ENCODE peak calls at places on chromosomes 5 and 9, in nine cellular contexts. T is fibroblast of lung; I is stomach; U is brain microvascular endothelial cell; J is dorsolateral prefrontal cortex; M is CD8-positive, alpha-beta T cell; Z is Peyer's patch; P is kidney; G is breast epithelium. A is an unnamed sample.

GRCh38 chr9:35490155-35490909 is 421 bp downstream of the RUSC2 start:
- DNase-seq in T (peak; percentile 9), I (no peak), U (no peak), J (no peak), M (no peak), Z (no peak), P (no peak), G (no peak), A (peak; percentile 85)

GRCh38 chr5:160306711-160307110 is 5.7 kb downstream of the CCNJL start:
- DNase-seq in T (no peak), I (no peak), U (no peak), J (no peak), M (no peak), Z (no peak), P (no peak), G (no peak), A (no peak)

GRCh38 chr5:135398160-135398854 is 724 bp downstream of the MACROH2A1 start:
- DNase-seq in T (peak; percentile 26), I (peak; percentile 48), U (no peak), J (no peak), M (peak; percentile 24), Z (peak; percentile 85), P (peak; percentile 82), G (no peak), A (no peak)

GRCh38 chr5:138444774-138445546 is 6.1 kb downstream of the REEP2 start:
- DNase-seq in T (no peak), I (no peak), U (no peak), J (peak; percentile 31), M (no peak), Z (peak; percentile 73), P (no peak), G (no peak), A (no peak)

GRCh38 chr5:153782589-153783238 is 256.0 kb downstream of the FAM114A2 start:
- DNase-seq in T (no peak), I (no peak), U (peak; percentile 38), J (no peak), M (no peak), Z (no peak), P (no peak), G (no peak), A (no peak)

GRCh38 chr9:96061293-96061987 is 185.9 kb downstream of the ERCC6L2 start:
- DNase-seq in T (peak; percentile 77), I (peak; percentile 57), U (peak; percentile 35), J (peak; percentile 44), M (peak; percentile 26), Z (no peak), P (no peak), G (no peak), A (peak; percentile 75)

GRCh38 chr5:1732238-1732880 is 67.3 kb downstream of the MRPL36 start:
- DNase-seq in T (no peak), I (peak; percentile 21), U (no peak), J (peak; percentile 28), M (no peak), Z (peak; percentile 41), P (no peak), G (no peak), A (peak; percentile 67)

GRCh38 chr9:110255417-110256141 is 728 bp downstream of the TXN start:
- DNase-seq in T (peak; percentile 53), I (peak; percentile 73), U (peak; percentile 39), J (peak; percentile 40), M (peak; percentile 16), Z (peak; percentile 84), P (peak; percentile 91), G (peak; percentile 36), A (peak; percentile 87)

GRCh38 chr5:102418531-102418930 is 80.3 kb downstream of the SLCO6A1 start:
- DNase-seq in T (no peak), I (no peak), U (no peak), J (no peak), M (no peak), Z (no peak), P (no peak), G (no peak), A (no peak)

GRCh38 chr5:28014779-28015178 is 976.4 kb upstream of the CDH9 start:
- DNase-seq in T (no peak), I (no peak), U (peak; percentile 33), J (no peak), M (no peak), Z (no peak), P (no peak), G (no peak), A (no peak)

GRCh38 chr9:93673271-93673843 is 97.0 kb downstream of the PHF2 start:
- DNase-seq in T (peak; percentile 8), I (peak; percentile 22), U (no peak), J (no peak), M (no peak), Z (peak; percentile 34), P (peak; percentile 53), G (peak; percentile 16), A (peak; percentile 61)

GRCh38 chr9:89880161-89880560 is 275.3 kb downstream of the GADD45G start:
- DNase-seq in T (no peak), I (peak; percentile 18), U (no peak), J (no peak), M (no peak), Z (no peak), P (no peak), G (no peak), A (no peak)

GRCh38 chr5:35988529-35988928 is 2.7 kb downstream of the UGT3A1 start:
- DNase-seq in T (no peak), I (no peak), U (no peak), J (no peak), M (no peak), Z (no peak), P (no peak), G (no peak), A (no peak)

GRCh38 chr9:124450931-124451661 is 845 bp downstream of the ADGRD2 start:
- DNase-seq in T (no peak), I (no peak), U (no peak), J (no peak), M (no peak), Z (no peak), P (no peak), G (no peak), A (no peak)

GRCh38 chr5:44740655-44741054 is 68.1 kb upstream of the MRPS30 start:
- DNase-seq in T (no peak), I (no peak), U (no peak), J (no peak), M (no peak), Z (no peak), P (no peak), G (no peak), A (no peak)

GRCh38 chr5:173278641-173279040 is 43.6 kb upstream of the NKX2-5 start:
- DNase-seq in T (no peak), I (no peak), U (no peak), J (no peak), M (no peak), Z (no peak), P (no peak), G (no peak), A (no peak)

GRCh38 chr5:31819926-31820516 is 181.1 kb downstream of the PDZD2 start:
- DNase-seq in T (no peak), I (no peak), U (no peak), J (no peak), M (no peak), Z (no peak), P (no peak), G (no peak), A (no peak)

GRCh38 chr5:68548959-68549676 is 333.6 kb downstream of the PIK3R1 start:
- DNase-seq in T (peak; percentile 82), I (no peak), U (peak; percentile 62), J (no peak), M (no peak), Z (no peak), P (no peak), G (no peak), A (no peak)

DNA sequence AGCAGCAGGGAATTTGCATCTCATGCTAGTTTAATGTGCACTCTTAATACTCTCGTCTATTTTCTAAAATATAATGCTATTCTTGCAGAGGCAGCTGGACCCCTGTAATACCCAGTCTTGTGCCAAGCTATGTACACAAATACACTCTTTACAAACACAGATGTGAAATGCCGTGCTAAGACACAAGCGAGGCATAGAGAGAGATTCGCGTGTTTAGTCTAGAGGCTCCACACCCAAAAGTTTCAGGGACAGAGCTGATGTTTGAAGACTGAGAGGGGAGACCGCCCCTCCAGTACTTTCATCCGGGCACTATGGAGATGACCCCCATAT is 1.2 kb downstream of the DPYSL3 start:
- DNase-seq in T (peak; percentile 52), I (no peak), U (no peak), J (no peak), M (no peak), Z (no peak), P (no peak), G (no peak), A (no peak)
- H3K4me3 ChIP-seq in T (peak overlapping the region; percentile 89), I (peak overlapping the region; percentile 65), U (peak overlapping the region; percentile 79), J (peak overlapping the region; percentile 72), M (no peak overlapping the region), Z (peak overlapping the region; percentile 43), P (no peak overlapping the region), G (peak overlapping the region; percentile 85), A (peak overlapping the region; percentile 73)

GRCh38 chr9:80650964-80651555 is 1038.3 kb downstream of the TLE1 start:
- DNase-seq in T (peak; percentile 57), I (no peak), U (peak; percentile 87), J (no peak), M (no peak), Z (no peak), P (no peak), G (no peak), A (no peak)
- H3K27ac ChIP-seq in T (no peak overlapping the region), I (no peak overlapping the region), U (peak overlapping the region; percentile 31), J (no peak overlapping the region), M (no peak overlapping the region), Z (no peak overlapping the region), P (no peak overlapping the region), G (no peak overlapping the region), A (peak overlapping the region; percentile 63)

GRCh38 chr5:159048298-159048697 is 51.4 kb downstream of the EBF1 start:
- DNase-seq in T (no peak), I (no peak), U (no peak), J (no peak), M (no peak), Z (no peak), P (no peak), G (no peak), A (no peak)

GRCh38 chr5:159051431-159052281 is 48.1 kb downstream of the EBF1 start:
- DNase-seq in T (peak; percentile 36), I (peak; percentile 40), U (peak; percentile 40), J (peak; percentile 38), M (no peak), Z (no peak), P (peak; percentile 87), G (no peak), A (no peak)

GRCh38 chr5:159052282-159053011 is 47.3 kb downstream of the EBF1 start:
- DNase-seq in T (no peak), I (no peak), U (peak; percentile 31), J (no peak), M (no peak), Z (no peak), P (no peak), G (no peak), A (no peak)

GRCh38 chr5:159050408-159051091 is 49.2 kb downstream of the EBF1 start:
- DNase-seq in T (peak; percentile 79), I (no peak), U (peak; percentile 40), J (no peak), M (no peak), Z (no peak), P (peak; percentile 37), G (no peak), A (no peak)

GRCh38 chr5:159049844-159050318 is 49.8 kb downstream of the EBF1 start:
- DNase-seq in T (peak; percentile 83), I (no peak), U (peak; percentile 53), J (no peak), M (no peak), Z (no peak), P (no peak), G (no peak), A (no peak)
- TF ChIP-seq CTCF in T (peak; percentile 63), I (peak; percentile 23), U (peak; percentile 57), J (peak; percentile 39), M (no peak), Z (peak; percentile 26), P (no peak), G (peak; percentile 21), A (peak; percentile 51)

GRCh38 chr9:86350006-86350755 is 4.0 kb downstream of the TUT7 start:
- DNase-seq in T (no peak), I (no peak), U (no peak), J (no peak), M (no peak), Z (no peak), P (no peak), G (no peak), A (no peak)
- H3K4me3 ChIP-seq in T (no peak overlapping the region), I (no peak overlapping the region), U (no peak overlapping the region), J (peak overlapping the region; percentile 95), M (no peak overlapping the region), Z (peak overlapping the region; percentile 2), P (no peak overlapping the region), G (peak overlapping the region; percentile 29), A (peak overlapping the region; percentile 14)